ENCODE peak calls at places on chromosomes 6 and 20, in nine cellular contexts. L, P, Q, F, K, B, H, R and Y are unnamed samples.

GRCh38 chr20:56676001-56676400 is 46.9 kb downstream of the TFAP2C start:
- DNase-seq in L (no peak), H (no peak), R (no peak), K (no peak), Q (no peak), F (no peak), P (no peak), B (no peak), Y (no peak)

GRCh38 chr6:106417572-106418147 is 57.1 kb downstream of the CRYBG1 start:
- DNase-seq in K (no peak), P (no peak), B (no peak), H (no peak), Q (no peak), R (no peak), L (no peak), F (no peak), Y (no peak)

GRCh38 chr6:71510057-71510713 is 221.6 kb downstream of the OGFRL1 start:
- DNase-seq in F (peak), L (no peak), H (peak), P (peak), K (no peak), R (peak), B (no peak), Q (peak), Y (no peak)

GRCh38 chr6:38095054-38095453 is 275.5 kb downstream of the ZFAND3 start:
- DNase-seq in F (peak), R (no peak), L (no peak), Q (peak), P (no peak), B (no peak), H (no peak), K (no peak), Y (no peak)

GRCh38 chr20:31675828-31676533 is 38.3 kb downstream of the COX4I2 start:
- DNase-seq in R (no peak), Q (no peak), K (peak), P (peak), F (peak), B (no peak), L (no peak), H (peak), Y (peak)

GRCh38 chr6:105789935-105790334 is 296.2 kb upstream of the PRDM1 start:
- DNase-seq in R (no peak), P (no peak), B (no peak), F (no peak), L (no peak), H (no peak), K (no peak), Q (no peak), Y (no peak)

GRCh38 chr20:61159940-61160688 is 91.9 kb upstream of the CDH4 start:
- DNase-seq in K (no peak), P (no peak), L (no peak), F (no peak), R (no peak), H (no peak), Q (no peak), B (no peak), Y (no peak)

GRCh38 chr6:41263267-41263666 is 23.2 kb downstream of the TREM1 start:
- DNase-seq in H (no peak), F (no peak), K (no peak), Q (no peak), B (no peak), P (no peak), L (no peak), R (no peak), Y (no peak)

GRCh38 chr6:135176464-135176863 is 4.6 kb upstream of the MYB start:
- DNase-seq in Q (no peak), R (no peak), H (no peak), F (no peak), L (no peak), P (peak), K (no peak), B (no peak), Y (no peak)

GRCh38 chr20:24682496-24683090 is 213.2 kb downstream of the SYNDIG1 start:
- DNase-seq in K (no peak), F (no peak), P (no peak), B (no peak), H (no peak), Q (no peak), L (no peak), R (no peak), Y (no peak)

GRCh38 chr6:169339731-169340314 is 86.2 kb upstream of the THBS2 start:
- DNase-seq in P (no peak), F (no peak), Q (no peak), B (no peak), L (no peak), H (no peak), R (no peak), K (no peak), Y (no peak)

GRCh38 chr20:38885357-38885756 is 40.9 kb upstream of the FAM83D start:
- DNase-seq in P (no peak), Q (no peak), H (no peak), B (no peak), F (no peak), K (no peak), L (no peak), R (no peak), Y (no peak)

GRCh38 chr20:8854566-8854965 is 214.3 kb upstream of the PLCB4 start:
- DNase-seq in B (no peak), K (no peak), P (no peak), Q (peak), F (peak), H (no peak), L (peak), R (peak), Y (no peak)

GRCh38 chr6:127267742-127268588 is 1.3 kb downstream of the RNF146 start:
- DNase-seq in H (peak), F (no peak), P (peak), R (no peak), Q (no peak), K (no peak), L (no peak), B (no peak), Y (no peak)

GRCh38 chr6:54014440-54014839 is 96.8 kb upstream of the MLIP start:
- DNase-seq in R (no peak), F (no peak), L (no peak), Q (no peak), P (no peak), H (no peak), B (no peak), K (no peak), Y (no peak)

GRCh38 chr6:46184114-46184513 is 13.3 kb upstream of the ENPP5 start:
- DNase-seq in F (peak), P (no peak), B (no peak), H (no peak), K (no peak), Q (peak), R (no peak), L (no peak), Y (no peak)

GRCh38 chr6:85404497-85405174 is 45.2 kb upstream of the NT5E start:
- DNase-seq in L (no peak), F (peak), B (no peak), K (no peak), Q (peak), R (no peak), H (no peak), P (no peak), Y (no peak)

GRCh38 chr6:3869632-3870527 is 20.7 kb downstream of the FAM50B start:
- DNase-seq in H (no peak), L (no peak), Q (no peak), K (no peak), F (no peak), P (no peak), R (no peak), B (no peak), Y (no peak)

GRCh38 chr20:24470782-24471582 is 1.6 kb downstream of the SYNDIG1 start:
- DNase-seq in Q (no peak), R (no peak), L (peak), H (no peak), B (no peak), K (no peak), F (no peak), P (no peak), Y (no peak)

GRCh38 chr20:16308754-16309153 is 264.5 kb downstream of the KIF16B start:
- DNase-seq in K (no peak), R (no peak), L (no peak), B (no peak), H (no peak), F (peak), Q (no peak), P (no peak), Y (no peak)

GRCh38 chr6:52937908-52938307 is 28.4 kb upstream of the GSTA3 start:
- DNase-seq in F (no peak), H (no peak), B (no peak), Q (no peak), L (no peak), R (no peak), K (no peak), P (no peak), Y (no peak)

GRCh38 chr6:42974919-42975505 is 4.0 kb downstream of the PEX6 start:
- DNase-seq in R (no peak), F (no peak), L (no peak), K (no peak), P (no peak), Q (no peak), B (no peak), H (no peak), Y (no peak)

GRCh38 chr6:140203611-140204553 is 829.4 kb upstream of the CITED2 start:
- DNase-seq in P (no peak), B (no peak), L (no peak), Q (no peak), R (no peak), F (peak), H (no peak), K (no peak), Y (no peak)

GRCh38 chr6:129252377-129253071 is 369.6 kb downstream of the LAMA2 start:
- DNase-seq in Q (no peak), B (no peak), H (no peak), F (peak), P (no peak), L (no peak), K (no peak), R (no peak), Y (no peak)

GRCh38 chr6:67640462-67640861 is 994.6 kb upstream of the ADGRB3 start:
- DNase-seq in L (no peak), P (no peak), R (no peak), Q (no peak), B (no peak), F (peak), H (no peak), K (no peak), Y (no peak)